ENCODE peak calls at places on chromosome 14, in four cellular contexts. One of them, this sample, is unnamed. For H3K9me1, the result is how much of the 10 kb centered on the place peaks cover.

GRCh38 chr14:60648934-60649814 is at the start of gene SIX1:
- DNase-seq in K562: peak
- DNase-seq in keratinocyte: no peak
- DNase-seq in IMR-90: peak
- DNase-seq in this sample: peak

GRCh38 chr14:50318031-50318626 is 6.0 kb downstream of the DMAC2L start:
- DNase-seq in keratinocyte: no peak
- DNase-seq in IMR-90: peak
- DNase-seq in K562: no peak
- DNase-seq in this sample: peak

GRCh38 chr14:79732911-79733310 is 478.4 kb downstream of the DIO2 start:
- DNase-seq in IMR-90: peak
- DNase-seq in keratinocyte: no peak
- DNase-seq in K562: no peak
- DNase-seq in this sample: no peak

GRCh38 chr14:35420036-35420811 is 15.7 kb upstream of the NFKBIA start:
- DNase-seq in keratinocyte: no peak
- DNase-seq in IMR-90: peak
- DNase-seq in K562: no peak
- DNase-seq in this sample: no peak

GRCh38 chr14:70094106-70094505 is 94.6 kb downstream of the SLC8A3 start:
- DNase-seq in IMR-90: no peak
- DNase-seq in K562: no peak
- DNase-seq in keratinocyte: no peak
- DNase-seq in this sample: no peak

GRCh38 chr14:22699801-22700564 is 55.8 kb upstream of the OR6J1 start:
- DNase-seq in keratinocyte: no peak
- DNase-seq in IMR-90: no peak
- DNase-seq in K562: peak
- DNase-seq in this sample: peak

GRCh38 chr14:52089208-52089607 is 20.3 kb upstream of the NID2 start:
- DNase-seq in keratinocyte: no peak
- DNase-seq in IMR-90: no peak
- DNase-seq in K562: no peak
- DNase-seq in this sample: no peak

GRCh38 chr14:54177861-54178591 is 218.8 kb upstream of the CDKN3 start:
- DNase-seq in IMR-90: peak
- DNase-seq in K562: no peak
- DNase-seq in keratinocyte: no peak
- DNase-seq in this sample: peak

GRCh38 chr14:50714452-50715073 is 46.5 kb upstream of the SAV1 start:
- DNase-seq in K562: peak
- DNase-seq in keratinocyte: no peak
- DNase-seq in IMR-90: peak
- DNase-seq in this sample: peak

GRCh38 chr14:94489336-94489735 is 13.3 kb upstream of the SERPINA9 start:
- DNase-seq in K562: no peak
- DNase-seq in keratinocyte: no peak
- DNase-seq in IMR-90: no peak
- DNase-seq in this sample: no peak

GRCh38 chr14:27411021-27411420 is 813.2 kb upstream of the NOVA1 start:
- DNase-seq in keratinocyte: no peak
- DNase-seq in IMR-90: no peak
- DNase-seq in K562: no peak
- DNase-seq in this sample: no peak

GRCh38 chr14:94424371-94424770 is 28.2 kb downstream of the SERPINA11 start:
- DNase-seq in keratinocyte: no peak
- DNase-seq in K562: no peak
- DNase-seq in IMR-90: no peak
- DNase-seq in this sample: no peak

GRCh38 chr14:52546318-52546670 is 6.0 kb downstream of the TXNDC16 start:
- DNase-seq in K562: no peak
- DNase-seq in IMR-90: no peak
- DNase-seq in keratinocyte: no peak
- DNase-seq in this sample: no peak

GRCh38 chr14:87108726-87109125 is 884.3 kb downstream of the GALC start:
- DNase-seq in keratinocyte: peak
- DNase-seq in IMR-90: peak
- DNase-seq in K562: no peak
- DNase-seq in this sample: no peak

GRCh38 chr14:67630938-67631337 is 11.2 kb downstream of the ARG2 start:
- DNase-seq in K562: no peak
- DNase-seq in keratinocyte: no peak
- DNase-seq in IMR-90: no peak
- DNase-seq in this sample: no peak

GRCh38 chr14:37452323-37452722 is 142.7 kb downstream of the FOXA1 start:
- DNase-seq in keratinocyte: no peak
- DNase-seq in K562: no peak
- DNase-seq in IMR-90: no peak
- DNase-seq in this sample: no peak

GRCh38 chr14:87186745-87187144 is 806.2 kb downstream of the GALC start:
- DNase-seq in keratinocyte: no peak
- DNase-seq in IMR-90: no peak
- DNase-seq in K562: no peak
- DNase-seq in this sample: no peak

GRCh38 chr14:89249296-89249565 is 167.8 kb downstream of the FOXN3 start:
- DNase-seq in K562: no peak
- DNase-seq in IMR-90: peak
- DNase-seq in keratinocyte: peak
- DNase-seq in this sample: no peak

GRCh38 chr14:50961606-50962259 is 17.4 kb upstream of the PYGL start:
- DNase-seq in K562: no peak
- DNase-seq in IMR-90: peak
- DNase-seq in keratinocyte: no peak
- DNase-seq in this sample: peak

GRCh38 chr14:24334431-24335271 is at the start of gene ADCY4:
- DNase-seq in IMR-90: no peak
- DNase-seq in K562: no peak
- DNase-seq in keratinocyte: no peak
- DNase-seq in this sample: peak

GRCh38 chr14:91415794-91416743 is 1.6 kb downstream of the CCDC88C start:
- DNase-seq in keratinocyte: no peak
- DNase-seq in K562: no peak
- DNase-seq in IMR-90: no peak
- DNase-seq in this sample: peak

GRCh38 chr14:51396222-51396815 is 156.3 kb downstream of the TMX1 start:
- DNase-seq in IMR-90: peak
- DNase-seq in keratinocyte: peak
- DNase-seq in K562: no peak
- DNase-seq in this sample: peak

GRCh38 chr14:90272523-90272922 is 16.2 kb downstream of the PSMC1 start:
- DNase-seq in IMR-90: no peak
- DNase-seq in keratinocyte: no peak
- DNase-seq in K562: no peak
- DNase-seq in this sample: peak

GRCh38 chr14:70709726-70710382 is 68.1 kb downstream of the TTC9 start:
- DNase-seq in K562: no peak
- DNase-seq in keratinocyte: no peak
- DNase-seq in IMR-90: no peak
- DNase-seq in this sample: no peak

GRCh38 chr14:90660865-90661570 is 155.2 kb downstream of the TTC7B start:
- DNase-seq in K562: no peak
- DNase-seq in keratinocyte: no peak
- DNase-seq in IMR-90: no peak
- DNase-seq in this sample: no peak

GRCh38 chr14:21059842-21060589 is 2.4 kb downstream of the RNASE8 start:
- DNase-seq in IMR-90: no peak
- DNase-seq in K562: no peak
- DNase-seq in keratinocyte: no peak
- DNase-seq in this sample: no peak
- H3K9me1 ChIP-seq in IMR-90: under half
- H3K9me1 ChIP-seq in K562: under half
- H3K9me1 ChIP-seq in keratinocyte: under half
- H3K9me1 ChIP-seq in this sample: under half

GRCh38 chr14:41350476-41350875 is 256.2 kb upstream of the LRFN5 start:
- DNase-seq in IMR-90: no peak
- DNase-seq in K562: no peak
- DNase-seq in keratinocyte: no peak
- DNase-seq in this sample: no peak

GRCh38 chr14:41343857-41344256 is 262.8 kb upstream of the LRFN5 start:
- DNase-seq in keratinocyte: no peak
- DNase-seq in K562: no peak
- DNase-seq in IMR-90: no peak
- DNase-seq in this sample: no peak

DNA sequence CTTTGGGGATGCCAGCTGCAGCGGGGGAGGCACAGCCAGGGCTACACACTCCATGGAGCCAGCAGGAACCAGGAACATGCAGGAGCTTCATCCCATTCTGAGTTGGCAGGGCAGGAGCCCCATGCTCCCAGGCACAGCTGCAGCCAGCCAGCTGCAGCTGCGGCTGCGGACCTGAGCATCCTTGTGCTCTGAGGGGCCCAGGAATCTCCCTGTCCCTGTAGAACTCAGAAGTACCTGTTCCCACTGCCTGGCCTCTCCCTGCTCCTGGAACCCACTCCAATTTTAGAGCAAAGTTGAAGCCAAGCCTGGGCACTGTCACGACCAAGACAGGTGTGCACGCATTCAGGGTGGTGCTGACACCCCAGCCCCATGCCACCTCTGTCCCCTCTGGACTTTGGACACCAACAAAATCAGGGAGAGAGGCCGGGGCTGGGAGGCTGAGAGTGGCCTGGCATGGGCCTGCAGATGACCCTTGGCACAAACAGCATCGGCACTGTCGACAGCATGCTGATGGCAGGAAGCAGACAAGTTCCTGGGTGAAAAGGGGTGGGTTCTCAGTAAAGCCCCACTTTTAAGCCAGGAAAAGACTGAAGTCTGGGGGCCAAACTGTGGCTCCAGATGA is 257.3 kb upstream of the LRFN5 start:
- DNase-seq in IMR-90: no peak
- DNase-seq in K562: no peak
- DNase-seq in keratinocyte: no peak
- DNase-seq in this sample: no peak
- H3K9me1 ChIP-seq in IMR-90: under half
- H3K9me1 ChIP-seq in K562: under half
- H3K9me1 ChIP-seq in keratinocyte: under half
- H3K9me1 ChIP-seq in this sample: under half

GRCh38 chr14:73255005-73255400 is 17.7 kb downstream of the PAPLN start:
- DNase-seq in K562: no peak
- DNase-seq in keratinocyte: no peak
- DNase-seq in IMR-90: no peak
- DNase-seq in this sample: no peak

GRCh38 chr14:73253721-73254120 is 16.4 kb downstream of the PAPLN start:
- DNase-seq in keratinocyte: no peak
- DNase-seq in K562: no peak
- DNase-seq in IMR-90: no peak
- DNase-seq in this sample: no peak

GRCh38 chr14:73258076-73258475 is 20.8 kb downstream of the PAPLN start:
- DNase-seq in keratinocyte: no peak
- DNase-seq in K562: no peak
- DNase-seq in IMR-90: no peak
- DNase-seq in this sample: no peak

GRCh38 chr14:73254247-73255004 is 17.1 kb downstream of the PAPLN start:
- DNase-seq in IMR-90: no peak
- DNase-seq in keratinocyte: no peak
- DNase-seq in K562: no peak
- DNase-seq in this sample: no peak

DNA sequence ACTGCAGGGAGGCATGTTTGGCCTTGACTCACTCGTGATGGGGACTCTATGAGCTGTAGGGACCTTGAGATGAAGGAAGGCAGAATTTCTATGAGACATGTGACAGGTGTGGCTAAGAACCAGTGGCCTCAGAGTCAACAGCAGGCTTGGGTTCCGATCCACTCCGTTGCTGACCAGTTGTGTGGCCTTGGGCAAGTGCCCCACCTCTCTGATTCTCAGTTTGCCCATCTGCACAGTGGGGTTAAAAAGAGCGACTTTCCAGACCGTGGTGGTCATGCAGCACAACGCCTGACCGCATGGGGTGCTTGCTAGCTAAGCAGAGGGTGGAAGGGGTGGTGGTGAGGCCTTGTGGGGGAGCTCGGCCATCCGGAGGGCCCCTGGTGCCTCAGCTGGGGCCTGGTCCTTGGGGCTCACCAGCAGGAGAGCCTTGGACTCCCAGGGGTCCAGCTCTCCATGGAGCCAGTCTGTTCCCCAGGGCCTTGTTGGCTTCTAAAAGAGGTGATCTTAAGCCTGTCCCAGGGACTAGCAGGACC is 18.5 kb downstream of the PAPLN start:
- DNase-seq in K562: no peak
- DNase-seq in IMR-90: no peak
- DNase-seq in keratinocyte: no peak
- DNase-seq in this sample: no peak
- H3K9me1 ChIP-seq in K562: under half
- H3K9me1 ChIP-seq in IMR-90: under half
- H3K9me1 ChIP-seq in keratinocyte: under half
- H3K9me1 ChIP-seq in this sample: under half

GRCh38 chr14:99192823-99193222 is 79.2 kb downstream of the BCL11B start:
- DNase-seq in IMR-90: no peak
- DNase-seq in keratinocyte: no peak
- DNase-seq in K562: no peak
- DNase-seq in this sample: no peak

GRCh38 chr14:99194136-99194535 is 77.9 kb downstream of the BCL11B start:
- DNase-seq in keratinocyte: no peak
- DNase-seq in K562: no peak
- DNase-seq in IMR-90: no peak
- DNase-seq in this sample: no peak

GRCh38 chr14:99189201-99189801 is 82.7 kb downstream of the BCL11B start:
- DNase-seq in K562: no peak
- DNase-seq in keratinocyte: no peak
- DNase-seq in IMR-90: no peak
- DNase-seq in this sample: no peak

GRCh38 chr14:99190696-99191662 is 81.0 kb downstream of the BCL11B start:
- DNase-seq in keratinocyte: no peak
- DNase-seq in K562: no peak
- DNase-seq in IMR-90: no peak
- DNase-seq in this sample: no peak

DNA sequence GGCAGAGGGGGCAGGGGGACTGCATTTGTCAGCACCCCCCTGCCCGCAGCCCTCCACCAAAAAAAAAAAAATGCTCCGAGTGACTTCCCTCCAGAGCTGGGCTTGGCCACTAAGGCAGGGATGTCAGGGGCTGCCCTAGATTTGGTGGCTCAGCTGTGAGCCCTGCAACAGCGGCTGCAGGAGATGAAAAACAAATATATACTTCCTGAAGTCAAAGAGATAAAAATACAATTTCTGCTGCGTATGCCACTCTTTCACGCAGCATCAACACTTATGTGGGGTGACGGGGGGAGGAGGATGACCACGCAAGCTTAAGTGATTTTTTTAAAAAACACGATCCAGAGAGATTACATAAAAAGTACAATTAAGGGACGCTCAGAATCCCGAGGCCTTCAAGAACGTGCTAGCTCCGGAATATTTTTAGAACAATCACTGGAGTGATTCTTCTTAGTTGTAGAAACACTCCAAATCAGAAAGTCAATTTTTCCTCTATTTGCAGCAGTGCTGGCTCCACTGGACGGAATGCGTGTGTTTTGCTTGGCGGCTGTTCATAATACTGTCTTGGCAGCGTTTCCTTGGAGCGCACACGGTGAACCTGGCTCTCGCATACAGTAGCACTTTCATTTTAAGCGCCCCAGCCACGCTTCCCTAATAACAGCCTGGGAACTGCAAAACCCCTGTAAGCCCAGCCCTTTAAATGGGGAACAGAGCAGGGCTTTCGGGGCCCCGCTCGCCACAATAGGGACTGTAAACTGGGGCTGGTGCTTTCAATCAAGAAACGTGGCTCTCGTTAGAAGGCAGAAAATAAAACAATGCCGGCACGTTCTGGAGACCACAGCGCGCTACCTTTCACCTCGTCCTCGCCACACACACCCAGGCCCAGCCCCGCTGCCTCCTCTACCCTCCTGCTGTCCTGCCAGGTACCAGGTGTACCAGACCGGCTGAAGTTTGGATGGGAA is 80.1 kb downstream of the BCL11B start:
- DNase-seq in IMR-90: peak
- DNase-seq in K562: no peak
- DNase-seq in keratinocyte: no peak
- DNase-seq in this sample: peak
- H3K9me1 ChIP-seq in IMR-90: under half
- H3K9me1 ChIP-seq in K562: under half
- H3K9me1 ChIP-seq in keratinocyte: under half
- H3K9me1 ChIP-seq in this sample: under half

This sample was measured in endothelial cell of umbilical vein.